ENCODE peak calls at places on chromosomes 7 and 10, in four cellular contexts. L is memory B cell, M is RKO, V is brain pericyte. R is an unnamed sample.
A peak's percentile ranks its signal among the peaks of the same experiment; 100 is the strongest.

GRCh38 chr7:37916017-37916672 is 472 bp downstream of the SFRP4 start:
- DNase-seq in L (no peak), M (no peak), V (no peak), R (no peak)

GRCh38 chr10:11080564-11080984 is 62.9 kb downstream of the CELF2 start:
- DNase-seq in L (no peak), M (no peak), V (no peak), R (no peak)

GRCh38 chr7:73828107-73828803 is 2.5 kb upstream of the CLDN4 start:
- DNase-seq in L (no peak), M (peak; percentile 64), V (no peak), R (peak; percentile 69)

GRCh38 chr10:35421553-35422178 is 85.4 kb downstream of the CCNY start:
- DNase-seq in L (no peak), M (peak; percentile 93), V (peak; percentile 55), R (peak; percentile 85)

GRCh38 chr7:45987521-45988290 is 66.6 kb upstream of the IGFBP3 start:
- DNase-seq in L (no peak), M (no peak), V (no peak), R (no peak)

GRCh38 chr7:3760696-3761095 is 459.6 kb downstream of the SDK1 start:
- DNase-seq in L (no peak), M (no peak), V (no peak), R (no peak)

GRCh38 chr10:78913219-78914059 is 155.3 kb upstream of the ZMIZ1 start:
- DNase-seq in L (no peak), M (no peak), V (no peak), R (no peak)

GRCh38 chr7:72017756-72018155 is 394.4 kb downstream of the CALN1 start:
- DNase-seq in L (no peak), M (no peak), V (no peak), R (no peak)

GRCh38 chr10:16520900-16521299 is 779 bp downstream of the C1QL3 start:
- DNase-seq in L (no peak), M (no peak), V (no peak), R (no peak)

GRCh38 chr7:82050134-82050533 is 280.3 kb upstream of the HGF start:
- DNase-seq in L (no peak), M (peak; percentile 74), V (peak; percentile 53), R (peak; percentile 2)

GRCh38 chr7:26694156-26694555 is 170.2 kb downstream of the SKAP2 start:
- DNase-seq in L (no peak), M (no peak), V (no peak), R (no peak)

GRCh38 chr10:98267069-98267893 is 713 bp downstream of the LOXL4 start:
- DNase-seq in L (no peak), M (no peak), V (no peak), R (no peak)

GRCh38 chr7:92840309-92840708 is 3.9 kb upstream of the CDK6 start:
- DNase-seq in L (no peak), M (no peak), V (no peak), R (no peak)

GRCh38 chr7:73721237-73721848 is 1.9 kb upstream of the STX1A start:
- DNase-seq in L (no peak), M (no peak), V (no peak), R (no peak)

GRCh38 chr7:98956469-98956868 is 78.1 kb downstream of the TRRAP start:
- DNase-seq in L (no peak), M (no peak), V (no peak), R (no peak)

GRCh38 chr10:120458432-120458831 is 1.4 kb downstream of the PLPP4 start:
- DNase-seq in L (no peak), M (no peak), V (no peak), R (no peak)